ENCODE peak calls at places on chromosomes 2 and 18, in eight cellular contexts. N, D, E, F, G, C, K and B are unnamed samples.

GRCh38 chr2:233063976-233064411 is 3.9 kb downstream of the INPP5D start:
- DNase-seq in N (no peak), D (peak), E (no peak), F (no peak), G (no peak), C (no peak), K (no peak), B (peak)

GRCh38 chr2:88824951-88825350 is 133.5 kb downstream of the RPIA start:
- DNase-seq in N (no peak), D (no peak), E (no peak), F (no peak), G (no peak), C (no peak), K (no peak), B (no peak)

GRCh38 chr2:64651590-64651989 is 2.1 kb downstream of the SERTAD2 start:
- DNase-seq in N (no peak), D (no peak), E (no peak), F (no peak), G (no peak), C (no peak), K (no peak), B (no peak)

GRCh38 chr2:71846669-71847291 is 300.9 kb downstream of the CYP26B1 start:
- DNase-seq in N (no peak), D (no peak), E (no peak), F (no peak), G (no peak), C (peak), K (no peak), B (peak)

GRCh38 chr2:210541280-210541902 is 15.0 kb upstream of the CPS1 start:
- DNase-seq in N (no peak), D (no peak), E (no peak), F (no peak), G (no peak), C (peak), K (no peak), B (peak)

GRCh38 chr2:218074031-218074430 is 5.0 kb downstream of the RUFY4 start:
- DNase-seq in N (no peak), D (no peak), E (peak), F (no peak), G (no peak), C (no peak), K (peak), B (peak)

GRCh38 chr2:74444498-74445318 is 3.0 kb upstream of the RTKN start:
- DNase-seq in N (no peak), D (no peak), E (no peak), F (no peak), G (no peak), C (no peak), K (no peak), B (no peak)

GRCh38 chr2:223669453-223670225 is 67.5 kb upstream of the SCG2 start:
- DNase-seq in N (no peak), D (no peak), E (no peak), F (no peak), G (no peak), C (peak), K (no peak), B (no peak)

GRCh38 chr18:3998698-3999333 is 456.3 kb downstream of the DLGAP1 start:
- DNase-seq in N (no peak), D (no peak), E (no peak), F (no peak), G (no peak), C (peak), K (no peak), B (no peak)

GRCh38 chr18:30106356-30106755 is 936.2 kb downstream of the DSC3 start:
- DNase-seq in N (no peak), D (no peak), E (no peak), F (no peak), G (no peak), C (no peak), K (no peak), B (no peak)

GRCh38 chr2:71256421-71256820 is 29.5 kb upstream of the PAIP2B start:
- DNase-seq in N (no peak), D (peak), E (no peak), F (no peak), G (no peak), C (no peak), K (no peak), B (no peak)

GRCh38 chr2:26752636-26753035 is 11.4 kb upstream of the SLC35F6 start:
- DNase-seq in N (no peak), D (no peak), E (no peak), F (no peak), G (no peak), C (peak), K (no peak), B (no peak)

GRCh38 chr2:222707689-222708273 is 36.3 kb downstream of the MOGAT1 start:
- DNase-seq in N (no peak), D (no peak), E (no peak), F (no peak), G (no peak), C (peak), K (no peak), B (no peak)

GRCh38 chr18:2531751-2532150 is 39.6 kb downstream of the METTL4 start:
- DNase-seq in N (no peak), D (no peak), E (no peak), F (no peak), G (no peak), C (no peak), K (no peak), B (no peak)

GRCh38 chr2:152861349-152861942 is 143.0 kb downstream of the ARL6IP6 start:
- DNase-seq in N (no peak), D (no peak), E (no peak), F (no peak), G (no peak), C (peak), K (no peak), B (peak)

GRCh38 chr2:11357428-11357972 is 13.1 kb upstream of the ROCK2 start:
- DNase-seq in N (no peak), D (no peak), E (no peak), F (no peak), G (no peak), C (peak), K (no peak), B (peak)

GRCh38 chr2:23433282-23433681 is 48.3 kb downstream of the KLHL29 start:
- DNase-seq in N (no peak), D (no peak), E (no peak), F (no peak), G (no peak), C (no peak), K (no peak), B (peak)

GRCh38 chr2:86305195-86305975 is 32.0 kb downstream of the REEP1 start:
- DNase-seq in N (no peak), D (no peak), E (no peak), F (no peak), G (no peak), C (no peak), K (no peak), B (no peak)

GRCh38 chr2:33518929-33519328 is 42.5 kb downstream of the RASGRP3 start:
- DNase-seq in N (no peak), D (no peak), E (no peak), F (no peak), G (no peak), C (peak), K (no peak), B (no peak)

GRCh38 chr2:241772063-241772499 is 4.5 kb upstream of the GAL3ST2 start:
- DNase-seq in N (no peak), D (no peak), E (no peak), F (no peak), G (no peak), C (no peak), K (no peak), B (no peak)

GRCh38 chr18:22465859-22466602 is 48.3 kb upstream of the CTAGE1 start:
- DNase-seq in N (peak), D (no peak), E (no peak), F (peak), G (no peak), C (peak), K (no peak), B (no peak)

GRCh38 chr2:50346586-50347351 is 685.2 kb downstream of the NRXN1 start:
- DNase-seq in N (no peak), D (no peak), E (no peak), F (no peak), G (no peak), C (no peak), K (no peak), B (no peak)